ENCODE peak calls at places on chromosome 22, in nine cellular contexts. J is body of pancreas; A is prostate gland; P is NAMALWA; N is retina; H is IMR-90; O is D721Med; I is stimulated activated CD4-positive, alpha-beta T cell treated with anti-CD3 and anti-CD28 coated beads, Interleukin-4, amount 100 ng/mL, for 4 hours; U is T-helper 1 cell. T is an unnamed sample.

GRCh38 chr22:47219789-47220188 is 457.3 kb downstream of the TBC1D22A start:
- DNase-seq in J (no peak), A (no peak), P (no peak), N (no peak), H (no peak), O (no peak), I (no peak), U (no peak), T (no peak)

GRCh38 chr22:50311606-50312351 is 4.3 kb upstream of the PLXNB2 start:
- DNase-seq in J (no peak), A (no peak), P (no peak), N (no peak), H (no peak), O (no peak), I (no peak), U (no peak), T (no peak)

GRCh38 chr22:44894321-44894720 is 115.5 kb downstream of the PHF21B start:
- DNase-seq in J (no peak), A (no peak), P (no peak), N (no peak), H (no peak), O (no peak), I (no peak), U (no peak), T (no peak)

GRCh38 chr22:50060441-50061140 is 2.5 kb upstream of the TTLL8 start:
- DNase-seq in J (peak; percentile 41), A (no peak), P (no peak), N (no peak), H (no peak), O (no peak), I (no peak), U (no peak), T (no peak)

GRCh38 chr22:50723991-50724390 is 14.0 kb upstream of the ACR start:
- DNase-seq in J (no peak), A (no peak), P (peak; percentile 58), N (no peak), H (peak; percentile 17), O (no peak), I (no peak), U (no peak), T (no peak)

GRCh38 chr22:42217752-42218280 is 52.6 kb downstream of the TCF20 start:
- DNase-seq in J (no peak), A (no peak), P (no peak), N (no peak), H (peak; percentile 30), O (no peak), I (no peak), U (no peak), T (no peak)

GRCh38 chr22:25352294-25352680 is 132.8 kb downstream of the CRYBB2 start:
- DNase-seq in J (no peak), A (no peak), P (no peak), N (no peak), H (no peak), O (no peak), I (no peak), U (no peak), T (no peak)

GRCh38 chr22:50184004-50184461 is 1.7 kb upstream of the TRABD start:
- DNase-seq in J (peak; percentile 76), A (peak; percentile 80), P (no peak), N (no peak), H (peak; percentile 48), O (no peak), I (no peak), U (peak; percentile 6), T (no peak)

GRCh38 chr22:46900549-46900948 is 138.1 kb downstream of the TBC1D22A start:
- DNase-seq in J (no peak), A (no peak), P (no peak), N (no peak), H (no peak), O (no peak), I (no peak), U (no peak), T (no peak)

GRCh38 chr22:44848791-44849410 is 96.5 kb downstream of the ARHGAP8 start:
- DNase-seq in J (no peak), A (no peak), P (no peak), N (no peak), H (no peak), O (no peak), I (no peak), U (no peak), T (no peak)

T was measured in foreskin keratinocyte.